ENCODE peak calls at places on chromosomes 13 and 19, in seven cellular contexts. Q is AG09319, D is astrocyte, B is progenitor cell of endocrine pancreas, S is neural progenitor cell, A is H9, E is AG04450. O is an unnamed sample.

GRCh38 chr13:41494202-41494601 is 36.9 kb downstream of the RGCC start:
- DNase-seq in Q (no peak), D (no peak), B (no peak), S (no peak), A (no peak), E (no peak), O (no peak)

GRCh38 chr13:21458457-21458815 is 667 bp downstream of the ZDHHC20 start:
- DNase-seq in Q (no peak), D (no peak), B (peak), S (peak), A (peak), E (no peak), O (no peak)

GRCh38 chr13:68056816-68057710 is 826.9 kb upstream of the PCDH9 start:
- DNase-seq in Q (no peak), D (peak), B (no peak), S (no peak), A (no peak), E (no peak), O (no peak)

GRCh38 chr19:18388328-18389094 is 2.6 kb downstream of the GDF15 start:
- DNase-seq in Q (no peak), D (no peak), B (peak), S (peak), A (peak), E (no peak), O (peak)

GRCh38 chr13:45086484-45086883 is 33.8 kb upstream of the GTF2F2 start:
- DNase-seq in Q (no peak), D (peak), B (no peak), S (no peak), A (no peak), E (no peak), O (no peak)

GRCh38 chr13:34555988-34556387 is 386.1 kb upstream of the NBEA start:
- DNase-seq in Q (no peak), D (peak), B (no peak), S (peak), A (no peak), E (no peak), O (no peak)

GRCh38 chr19:4889034-4889825 is 13.5 kb downstream of the ARRDC5 start:
- DNase-seq in Q (no peak), D (peak), B (no peak), S (no peak), A (no peak), E (no peak), O (no peak)

GRCh38 chr13:76656056-76656455 is 230.1 kb downstream of the KCTD12 start:
- DNase-seq in Q (no peak), D (no peak), B (no peak), S (no peak), A (no peak), E (no peak), O (no peak)

GRCh38 chr19:41588497-41589209 is 12.7 kb downstream of the CEACAM21 start:
- DNase-seq in Q (no peak), D (peak), B (no peak), S (peak), A (no peak), E (no peak), O (no peak)

GRCh38 chr13:75339635-75340374 is 142.2 kb downstream of the TBC1D4 start:
- DNase-seq in Q (no peak), D (no peak), B (no peak), S (no peak), A (no peak), E (no peak), O (no peak)

GRCh38 chr19:40057166-40057565 is 1.1 kb upstream of the ZNF780B start:
- DNase-seq in Q (no peak), D (no peak), B (no peak), S (no peak), A (no peak), E (no peak), O (no peak)

GRCh38 chr19:49133621-49134454 is 14.5 kb downstream of the PPFIA3 start:
- DNase-seq in Q (no peak), D (no peak), B (no peak), S (peak), A (peak), E (no peak), O (no peak)

GRCh38 chr13:20512042-20512683 is 13.5 kb downstream of the CRYL1 start:
- DNase-seq in Q (no peak), D (no peak), B (no peak), S (peak), A (peak), E (no peak), O (no peak)

GRCh38 chr13:101751488-101751887 is 299.0 kb downstream of the ITGBL1 start:
- DNase-seq in Q (peak), D (peak), B (no peak), S (no peak), A (no peak), E (peak), O (no peak)

GRCh38 chr19:39195755-39196154 is 1.0 kb upstream of the NCCRP1 start:
- DNase-seq in Q (no peak), D (no peak), B (no peak), S (no peak), A (no peak), E (no peak), O (no peak)

GRCh38 chr13:92500192-92500591 is 726.4 kb upstream of the GPC6 start:
- DNase-seq in Q (no peak), D (no peak), B (no peak), S (peak), A (no peak), E (no peak), O (no peak)

GRCh38 chr19:10155834-10156233 is 36.1 kb upstream of the EIF3G start:
- DNase-seq in Q (no peak), D (no peak), B (no peak), S (no peak), A (no peak), E (no peak), O (no peak)

GRCh38 chr13:76965759-76966421 is 17.6 kb downstream of the ACOD1 start:
- DNase-seq in Q (peak), D (peak), B (no peak), S (no peak), A (no peak), E (peak), O (peak)

GRCh38 chr19:7795555-7796161 is 32.6 kb downstream of the CLEC4M start:
- DNase-seq in Q (no peak), D (no peak), B (no peak), S (no peak), A (no peak), E (peak), O (no peak)

GRCh38 chr13:99608345-99608744 is 107.1 kb downstream of the TM9SF2 start:
- DNase-seq in Q (no peak), D (no peak), B (no peak), S (no peak), A (no peak), E (no peak), O (no peak)

GRCh38 chr13:99604636-99605035 is 103.4 kb downstream of the TM9SF2 start:
- DNase-seq in Q (no peak), D (no peak), B (no peak), S (no peak), A (no peak), E (no peak), O (no peak)

GRCh38 chr13:99601535-99601934 is 100.3 kb downstream of the TM9SF2 start:
- DNase-seq in Q (no peak), D (no peak), B (no peak), S (no peak), A (no peak), E (no peak), O (no peak)

GRCh38 chr13:99606322-99607089 is 105.2 kb downstream of the TM9SF2 start:
- DNase-seq in Q (peak), D (peak), B (peak), S (peak), A (peak), E (peak), O (peak)

DNA sequence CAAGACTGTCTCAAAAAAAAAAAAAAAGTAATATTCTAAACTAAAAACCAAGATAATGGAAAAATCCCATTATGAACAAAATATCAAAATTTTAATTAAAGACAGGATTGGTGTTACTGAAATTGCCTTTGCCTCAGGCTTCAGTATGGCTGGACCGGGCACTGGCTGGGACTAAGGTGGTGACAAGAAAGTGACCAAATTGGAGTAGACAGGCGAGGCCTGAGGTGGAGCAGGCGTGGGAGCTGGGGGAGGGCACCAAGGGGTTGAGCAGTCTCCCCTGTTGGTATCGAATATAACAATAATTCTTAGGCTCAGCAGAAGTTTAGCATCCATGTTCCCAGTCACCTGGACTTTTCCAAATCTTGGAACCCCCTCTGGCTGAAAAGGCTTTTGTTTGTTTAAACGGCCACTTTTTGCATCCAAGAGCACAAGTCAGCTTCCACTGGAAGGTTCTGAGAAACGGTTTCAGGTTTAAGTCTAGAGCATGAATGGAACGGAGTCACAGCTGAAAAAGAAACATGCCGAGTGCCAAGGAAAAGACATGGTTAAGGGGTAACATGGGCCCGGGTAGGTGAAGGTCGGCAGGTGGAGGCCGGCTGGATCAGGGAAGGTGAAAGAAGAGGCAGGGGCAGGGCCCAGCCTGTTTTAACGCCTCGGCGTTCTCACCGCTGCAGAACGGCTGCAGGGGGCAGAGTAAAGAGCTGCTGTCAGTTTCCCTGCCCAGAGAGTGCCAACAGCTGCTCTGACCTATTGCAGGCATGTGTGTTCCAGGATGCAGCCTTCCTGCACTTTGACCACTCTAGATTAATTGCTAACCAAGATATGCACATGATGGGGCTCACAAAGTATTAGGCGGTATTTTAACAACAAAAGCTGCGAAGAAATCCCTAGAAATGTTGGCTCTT is 104.4 kb downstream of the TM9SF2 start:
- DNase-seq in Q (no peak), D (peak), B (peak), S (peak), A (peak), E (no peak), O (no peak)
- TF ChIP-seq CTCF in Q (peak), D (no peak), B (peak), S (peak), A (peak), E (peak), O (no peak)

GRCh38 chr19:32324631-32325215 is 20.7 kb upstream of the ZNF507 start:
- DNase-seq in Q (no peak), D (no peak), B (no peak), S (no peak), A (no peak), E (no peak), O (no peak)
- TF ChIP-seq CTCF in Q (peak), D (no peak), B (no peak), S (no peak), A (no peak), E (no peak), O (no peak)

GRCh38 chr19:46719629-46720515 is 3.0 kb upstream of the PRKD2 start:
- DNase-seq in Q (no peak), D (no peak), B (no peak), S (no peak), A (no peak), E (no peak), O (no peak)

GRCh38 chr19:46720516-46721239 is 3.8 kb upstream of the PRKD2 start:
- DNase-seq in Q (no peak), D (no peak), B (no peak), S (no peak), A (no peak), E (no peak), O (no peak)

GRCh38 chr19:46722421-46723022 is 5.6 kb upstream of the PRKD2 start:
- DNase-seq in Q (no peak), D (no peak), B (no peak), S (no peak), A (no peak), E (no peak), O (no peak)

GRCh38 chr19:46722004-46722380 is 5.1 kb upstream of the PRKD2 start:
- DNase-seq in Q (no peak), D (no peak), B (no peak), S (no peak), A (no peak), E (no peak), O (no peak)

DNA sequence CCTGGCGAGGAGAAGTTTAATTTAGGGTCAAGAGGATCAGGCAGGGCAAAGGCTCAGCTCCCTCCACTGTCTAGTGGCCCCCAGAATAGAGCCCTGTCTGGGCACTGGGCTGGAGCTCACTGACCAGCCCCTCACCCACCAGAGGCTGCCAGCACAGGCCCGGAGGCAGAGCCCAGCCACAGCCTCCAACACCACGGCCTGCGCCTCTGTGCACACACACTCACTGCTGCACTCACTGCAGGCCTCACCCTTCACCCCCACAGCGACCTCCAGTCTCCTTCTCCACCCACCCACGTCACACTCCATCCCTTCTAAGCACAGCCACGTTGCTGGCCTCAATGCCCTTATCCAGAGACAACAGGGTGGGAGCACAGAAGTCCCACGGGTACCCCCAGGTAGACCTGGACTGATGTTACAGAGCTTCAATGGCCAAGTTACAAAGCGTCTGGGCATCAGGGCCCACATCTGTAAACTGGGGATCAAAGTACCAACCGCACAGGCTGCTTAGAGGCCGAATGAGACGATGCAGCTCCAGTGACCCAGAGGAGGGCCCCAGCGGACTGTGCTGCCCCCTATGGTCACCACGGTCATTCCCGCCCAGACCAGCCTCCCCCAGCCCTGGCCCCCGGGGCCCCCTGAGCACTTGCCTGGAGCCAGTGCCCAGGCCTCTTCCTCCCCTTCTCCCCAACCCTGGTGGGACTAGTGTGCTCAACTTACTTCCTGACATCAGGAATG is 4.5 kb upstream of the PRKD2 start:
- DNase-seq in Q (no peak), D (no peak), B (no peak), S (peak), A (peak), E (no peak), O (no peak)
- TF ChIP-seq CTCF in Q (no peak), D (no peak), B (peak), S (peak), A (peak), E (peak), O (no peak)

DNA sequence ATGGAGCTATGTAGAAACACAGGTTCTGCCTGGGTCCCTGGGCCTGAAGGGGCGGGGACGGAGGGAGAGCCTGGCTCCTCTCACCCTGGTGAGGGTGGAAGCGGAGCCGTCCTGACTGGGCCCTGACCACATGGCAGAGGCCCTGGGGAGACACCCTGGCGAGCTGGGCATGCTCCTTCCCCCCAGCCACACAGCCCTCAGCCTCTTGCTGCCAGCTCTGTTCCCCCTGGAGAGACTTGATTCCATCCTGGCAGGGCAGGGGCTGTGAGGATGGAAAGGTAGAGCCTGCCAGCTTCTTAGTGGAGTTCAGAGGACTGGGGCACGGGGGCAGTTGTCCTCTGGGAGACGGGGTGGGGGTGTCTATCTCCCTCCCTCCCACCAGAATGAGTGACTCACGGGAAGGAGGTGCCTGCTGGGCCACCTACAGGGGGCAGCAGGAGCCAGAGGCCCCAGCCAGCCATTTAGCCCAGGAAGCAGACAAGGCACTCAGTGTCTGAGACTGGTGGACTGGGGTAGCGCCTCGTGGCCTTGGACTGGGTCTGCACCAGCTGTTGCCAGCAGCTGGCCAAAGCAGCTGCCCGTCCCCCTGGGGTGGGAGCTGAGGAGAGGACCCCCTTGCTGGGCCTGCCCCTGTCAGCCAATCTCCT is 22.8 kb upstream of the RNF17 start:
- DNase-seq in Q (no peak), D (no peak), B (no peak), S (no peak), A (peak), E (no peak), O (no peak)
- TF ChIP-seq CTCF in Q (peak), D (no peak), B (peak), S (peak), A (peak), E (no peak), O (no peak)

DNA sequence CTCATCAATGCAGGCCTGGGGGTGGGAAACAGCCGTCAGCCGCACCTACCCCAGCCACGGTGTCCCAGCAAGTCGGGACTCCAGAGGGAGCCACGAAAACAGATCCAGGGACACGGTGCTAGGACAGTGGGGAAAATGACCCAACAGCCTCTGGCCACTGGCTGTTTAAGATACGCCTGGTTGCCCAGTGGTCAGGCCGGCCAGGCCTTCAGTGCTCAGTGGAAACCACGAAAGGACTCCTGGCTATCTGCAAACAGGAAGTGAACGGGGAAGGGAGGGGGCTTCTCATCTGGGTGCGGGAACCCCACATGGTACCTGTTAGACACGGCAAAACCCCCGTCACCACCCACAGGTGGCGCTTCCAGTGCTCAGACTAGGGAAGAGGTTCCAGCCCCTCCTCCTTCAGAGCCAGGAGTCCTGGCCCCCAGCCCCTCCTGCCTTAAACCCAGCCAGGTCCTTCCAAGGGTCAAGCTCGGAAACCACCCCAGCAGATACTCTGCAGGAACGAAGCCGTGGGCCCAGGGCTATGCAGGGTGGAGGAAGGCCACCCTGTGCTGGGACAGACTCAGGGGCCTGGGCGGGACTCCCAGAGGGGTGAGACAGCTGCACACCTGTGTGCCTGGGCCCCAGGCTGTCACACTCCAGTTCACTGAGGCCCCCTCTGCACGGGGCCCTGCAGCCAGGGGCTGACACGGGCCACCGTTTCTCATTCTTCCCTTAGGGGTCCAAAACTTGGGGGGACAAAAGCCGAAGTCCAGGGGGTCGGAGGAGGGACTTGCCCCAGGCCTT is 4.5 kb downstream of the PPP1R12C start:
- DNase-seq in Q (no peak), D (no peak), B (no peak), S (no peak), A (peak), E (no peak), O (no peak)
- TF ChIP-seq CTCF in Q (no peak), D (no peak), B (no peak), S (no peak), A (peak), E (no peak), O (no peak)

O was measured in mesothelial cell of epicardium.